ENCODE peak calls at places on chromosomes 7 and 10, in seven cellular contexts. One of them, this sample, is unnamed.

GRCh38 chr10:110774069-110775021 is 97.4 kb upstream of the PDCD4 start:
- DNase-seq in lower lobe of right lung: no peak
- DNase-seq in upper lobe of left lung: no peak
- DNase-seq in heart left ventricle: no peak
- DNase-seq in mesothelial cell of epicardium: no peak
- DNase-seq in uterus: no peak
- DNase-seq in esophagus muscularis mucosa: no peak
- DNase-seq in this sample: no peak

GRCh38 chr10:30384791-30385201 is 35.7 kb upstream of the MTPAP start:
- DNase-seq in mesothelial cell of epicardium: no peak
- DNase-seq in lower lobe of right lung: no peak
- DNase-seq in heart left ventricle: no peak
- DNase-seq in upper lobe of left lung: no peak
- DNase-seq in uterus: no peak
- DNase-seq in esophagus muscularis mucosa: no peak
- DNase-seq in this sample: no peak

GRCh38 chr7:82562716-82563404 is 119.3 kb upstream of the CACNA2D1 start:
- DNase-seq in upper lobe of left lung: no peak
- DNase-seq in uterus: no peak
- DNase-seq in heart left ventricle: no peak
- DNase-seq in lower lobe of right lung: no peak
- DNase-seq in mesothelial cell of epicardium: no peak
- DNase-seq in esophagus muscularis mucosa: no peak
- DNase-seq in this sample: no peak

GRCh38 chr7:43405948-43406347 is 177.0 kb upstream of the STK17A start:
- DNase-seq in esophagus muscularis mucosa: peak
- DNase-seq in lower lobe of right lung: no peak
- DNase-seq in mesothelial cell of epicardium: no peak
- DNase-seq in heart left ventricle: no peak
- DNase-seq in upper lobe of left lung: no peak
- DNase-seq in uterus: no peak
- DNase-seq in this sample: no peak

GRCh38 chr10:119420950-119421875 is 121.3 kb downstream of the RGS10 start:
- DNase-seq in uterus: no peak
- DNase-seq in heart left ventricle: no peak
- DNase-seq in upper lobe of left lung: no peak
- DNase-seq in lower lobe of right lung: no peak
- DNase-seq in mesothelial cell of epicardium: no peak
- DNase-seq in esophagus muscularis mucosa: no peak
- DNase-seq in this sample: no peak

GRCh38 chr7:129298268-129298893 is 73.6 kb downstream of the AHCYL2 start:
- DNase-seq in esophagus muscularis mucosa: no peak
- DNase-seq in uterus: peak
- DNase-seq in mesothelial cell of epicardium: peak
- DNase-seq in lower lobe of right lung: peak
- DNase-seq in upper lobe of left lung: peak
- DNase-seq in heart left ventricle: no peak
- DNase-seq in this sample: peak

GRCh38 chr10:90642136-90642535 is 215.7 kb downstream of the HTR7 start:
- DNase-seq in lower lobe of right lung: no peak
- DNase-seq in heart left ventricle: no peak
- DNase-seq in upper lobe of left lung: no peak
- DNase-seq in uterus: no peak
- DNase-seq in esophagus muscularis mucosa: no peak
- DNase-seq in mesothelial cell of epicardium: no peak
- DNase-seq in this sample: no peak

GRCh38 chr7:158955932-158956804 is 99.8 kb downstream of the DYNC2I1 start:
- DNase-seq in heart left ventricle: no peak
- DNase-seq in mesothelial cell of epicardium: no peak
- DNase-seq in upper lobe of left lung: no peak
- DNase-seq in uterus: no peak
- DNase-seq in esophagus muscularis mucosa: no peak
- DNase-seq in lower lobe of right lung: no peak
- DNase-seq in this sample: no peak

GRCh38 chr10:132066186-132066585 is 440 bp downstream of the JAKMIP3 start:
- DNase-seq in uterus: no peak
- DNase-seq in heart left ventricle: no peak
- DNase-seq in esophagus muscularis mucosa: no peak
- DNase-seq in mesothelial cell of epicardium: peak
- DNase-seq in lower lobe of right lung: no peak
- DNase-seq in upper lobe of left lung: peak
- DNase-seq in this sample: no peak

GRCh38 chr7:99829520-99830160 is 1.8 kb downstream of the CYP3A43 start:
- DNase-seq in lower lobe of right lung: no peak
- DNase-seq in uterus: no peak
- DNase-seq in heart left ventricle: no peak
- DNase-seq in mesothelial cell of epicardium: no peak
- DNase-seq in esophagus muscularis mucosa: peak
- DNase-seq in upper lobe of left lung: no peak
- DNase-seq in this sample: no peak

GRCh38 chr7:97003262-97004236 is 1.8 kb upstream of the DLX6 start:
- DNase-seq in heart left ventricle: no peak
- DNase-seq in uterus: no peak
- DNase-seq in upper lobe of left lung: no peak
- DNase-seq in lower lobe of right lung: no peak
- DNase-seq in esophagus muscularis mucosa: peak
- DNase-seq in mesothelial cell of epicardium: no peak
- DNase-seq in this sample: no peak

DNA sequence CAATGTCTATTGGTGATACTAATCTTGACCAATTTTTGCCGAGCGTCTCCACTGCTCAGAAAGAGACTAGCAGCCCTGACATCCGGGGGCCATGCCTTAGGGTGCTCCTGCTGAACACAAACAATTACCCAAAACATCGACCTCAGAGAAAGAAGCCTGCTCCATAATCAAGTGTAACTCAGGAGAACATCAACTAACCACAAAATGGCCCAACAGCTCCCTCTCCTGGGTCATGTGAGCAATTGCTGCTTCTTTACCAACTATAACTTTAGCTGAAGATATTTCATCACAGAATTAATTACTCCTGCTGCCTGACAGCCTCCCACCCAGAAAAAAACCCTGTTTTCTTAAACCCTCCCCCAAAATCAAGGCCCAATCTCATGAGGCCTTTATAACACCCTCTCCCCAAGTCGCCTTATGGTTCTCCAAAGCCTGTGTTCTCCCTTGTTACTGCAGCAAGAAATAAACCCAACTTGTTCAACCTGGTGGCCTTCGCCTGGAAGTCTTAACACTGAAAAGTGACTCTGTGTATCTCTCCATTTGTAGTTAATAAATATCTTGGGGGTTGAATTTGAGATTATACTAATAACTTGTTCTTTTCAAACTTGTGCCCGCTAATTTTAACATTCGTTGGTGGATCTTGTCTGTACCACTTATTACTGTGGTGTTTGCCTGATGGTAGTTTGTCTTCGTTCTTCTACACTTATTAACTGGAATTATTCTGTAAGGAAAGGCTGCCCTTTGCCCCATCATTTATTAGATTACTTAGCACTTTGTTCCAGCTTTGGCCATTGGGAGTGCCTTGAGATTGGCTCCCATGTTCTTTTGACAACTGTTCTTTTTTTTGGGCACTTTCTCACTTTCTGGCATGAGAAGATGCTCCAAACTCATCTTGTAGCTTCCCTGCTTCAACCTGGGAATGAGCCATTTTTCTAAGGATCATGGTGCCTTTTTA is 21.2 kb upstream of the RAMP3 start:
- DNase-seq in lower lobe of right lung: no peak
- DNase-seq in mesothelial cell of epicardium: peak
- DNase-seq in heart left ventricle: peak
- DNase-seq in esophagus muscularis mucosa: no peak
- DNase-seq in uterus: peak
- DNase-seq in upper lobe of left lung: peak
- DNase-seq in this sample: peak
- TF ChIP-seq CTCF in lower lobe of right lung: peak
- TF ChIP-seq CTCF in mesothelial cell of epicardium: peak
- TF ChIP-seq CTCF in heart left ventricle: peak
- TF ChIP-seq CTCF in esophagus muscularis mucosa: peak
- TF ChIP-seq CTCF in uterus: peak
- TF ChIP-seq CTCF in upper lobe of left lung: peak
- TF ChIP-seq CTCF in this sample: peak

GRCh38 chr10:73168486-73168844 is 546 bp downstream of the FAM149B1 start:
- DNase-seq in upper lobe of left lung: no peak
- DNase-seq in heart left ventricle: no peak
- DNase-seq in lower lobe of right lung: no peak
- DNase-seq in esophagus muscularis mucosa: no peak
- DNase-seq in uterus: no peak
- DNase-seq in mesothelial cell of epicardium: no peak
- DNase-seq in this sample: no peak

GRCh38 chr10:73163096-73163495 is 4.7 kb downstream of the ECD start:
- DNase-seq in mesothelial cell of epicardium: no peak
- DNase-seq in upper lobe of left lung: no peak
- DNase-seq in lower lobe of right lung: no peak
- DNase-seq in uterus: no peak
- DNase-seq in heart left ventricle: no peak
- DNase-seq in esophagus muscularis mucosa: no peak
- DNase-seq in this sample: no peak

GRCh38 chr10:73166972-73167371 is 836 bp downstream of the ECD start:
- DNase-seq in mesothelial cell of epicardium: no peak
- DNase-seq in lower lobe of right lung: no peak
- DNase-seq in heart left ventricle: no peak
- DNase-seq in esophagus muscularis mucosa: no peak
- DNase-seq in uterus: no peak
- DNase-seq in upper lobe of left lung: no peak
- DNase-seq in this sample: no peak

GRCh38 chr10:73169320-73169719 is 1.4 kb downstream of the FAM149B1 start:
- DNase-seq in heart left ventricle: no peak
- DNase-seq in lower lobe of right lung: no peak
- DNase-seq in uterus: no peak
- DNase-seq in esophagus muscularis mucosa: no peak
- DNase-seq in upper lobe of left lung: no peak
- DNase-seq in mesothelial cell of epicardium: no peak
- DNase-seq in this sample: no peak

DNA sequence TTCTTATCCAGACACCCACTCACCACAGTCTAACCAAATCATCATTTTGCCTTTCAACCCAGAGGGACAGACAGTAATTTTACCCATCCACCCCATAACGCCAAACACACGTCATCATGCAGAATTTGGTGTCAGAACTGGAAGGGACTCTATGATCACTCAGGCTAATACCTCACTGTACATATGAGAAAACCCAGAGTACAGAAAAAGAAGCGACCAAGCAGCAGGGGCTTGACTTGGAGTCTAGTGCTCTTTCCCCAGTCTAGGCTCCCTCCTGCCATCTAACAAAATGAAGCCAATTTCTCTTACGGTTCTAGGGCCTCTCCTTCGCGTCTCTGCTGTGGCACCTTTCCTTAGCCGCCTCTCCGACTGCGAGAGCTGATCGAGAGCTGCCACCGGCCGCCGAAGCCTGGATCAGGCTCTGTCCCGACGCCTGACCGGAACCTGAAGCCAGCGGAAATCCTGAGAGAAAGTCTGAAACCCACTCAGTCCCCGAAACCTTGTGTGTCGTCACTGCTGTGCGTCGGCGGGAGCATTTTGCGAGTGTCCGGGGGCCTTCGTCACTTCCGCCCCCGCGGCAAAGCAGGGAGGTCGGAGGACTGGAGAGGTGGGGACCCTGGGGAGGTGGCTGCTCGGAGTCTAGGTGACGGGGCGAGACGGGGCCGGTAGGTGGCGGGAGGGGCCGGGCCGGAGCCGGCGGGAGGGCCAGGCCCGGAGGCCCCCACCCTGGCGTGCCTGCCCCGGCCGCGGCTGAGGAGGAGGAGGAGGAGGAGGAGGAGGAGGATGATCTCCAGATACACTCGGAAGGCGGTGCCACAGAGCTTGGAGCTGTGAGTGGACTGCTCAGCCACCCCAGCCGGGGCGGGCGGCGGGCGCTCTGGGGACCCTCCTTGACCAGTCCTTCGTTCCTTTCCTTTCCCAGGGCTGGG is at the start of the genes ECD and FAM149B1:
- DNase-seq in lower lobe of right lung: peak
- DNase-seq in mesothelial cell of epicardium: peak
- DNase-seq in esophagus muscularis mucosa: peak
- DNase-seq in uterus: peak
- DNase-seq in upper lobe of left lung: peak
- DNase-seq in heart left ventricle: peak
- DNase-seq in this sample: peak
- TF ChIP-seq CTCF in lower lobe of right lung: peak
- TF ChIP-seq CTCF in mesothelial cell of epicardium: no peak
- TF ChIP-seq CTCF in esophagus muscularis mucosa: peak
- TF ChIP-seq CTCF in uterus: peak
- TF ChIP-seq CTCF in upper lobe of left lung: no peak
- TF ChIP-seq CTCF in heart left ventricle: no peak
- TF ChIP-seq CTCF in this sample: peak

GRCh38 chr10:69961168-69961863 is 91.3 kb upstream of the MACROH2A2 start:
- DNase-seq in heart left ventricle: no peak
- DNase-seq in esophagus muscularis mucosa: peak
- DNase-seq in lower lobe of right lung: no peak
- DNase-seq in upper lobe of left lung: no peak
- DNase-seq in uterus: no peak
- DNase-seq in mesothelial cell of epicardium: peak
- DNase-seq in this sample: no peak
- TF ChIP-seq CTCF in heart left ventricle: no peak
- TF ChIP-seq CTCF in esophagus muscularis mucosa: no peak
- TF ChIP-seq CTCF in lower lobe of right lung: peak
- TF ChIP-seq CTCF in upper lobe of left lung: no peak
- TF ChIP-seq CTCF in uterus: no peak
- TF ChIP-seq CTCF in mesothelial cell of epicardium: peak
- TF ChIP-seq CTCF in this sample: no peak

GRCh38 chr10:43105119-43105792 is 28.4 kb downstream of the RET start:
- DNase-seq in uterus: peak
- DNase-seq in esophagus muscularis mucosa: no peak
- DNase-seq in heart left ventricle: peak
- DNase-seq in lower lobe of right lung: peak
- DNase-seq in mesothelial cell of epicardium: peak
- DNase-seq in upper lobe of left lung: peak
- DNase-seq in this sample: peak
- TF ChIP-seq CTCF in uterus: peak
- TF ChIP-seq CTCF in esophagus muscularis mucosa: peak
- TF ChIP-seq CTCF in heart left ventricle: peak
- TF ChIP-seq CTCF in lower lobe of right lung: peak
- TF ChIP-seq CTCF in mesothelial cell of epicardium: peak
- TF ChIP-seq CTCF in upper lobe of left lung: peak
- TF ChIP-seq CTCF in this sample: peak

GRCh38 chr7:31882187-31882586 is 188.0 kb downstream of the PDE1C start:
- DNase-seq in upper lobe of left lung: no peak
- DNase-seq in heart left ventricle: peak
- DNase-seq in uterus: no peak
- DNase-seq in lower lobe of right lung: no peak
- DNase-seq in mesothelial cell of epicardium: no peak
- DNase-seq in esophagus muscularis mucosa: no peak
- DNase-seq in this sample: no peak
- TF ChIP-seq CTCF in upper lobe of left lung: peak
- TF ChIP-seq CTCF in heart left ventricle: no peak
- TF ChIP-seq CTCF in uterus: no peak
- TF ChIP-seq CTCF in lower lobe of right lung: no peak
- TF ChIP-seq CTCF in mesothelial cell of epicardium: no peak
- TF ChIP-seq CTCF in esophagus muscularis mucosa: peak
- TF ChIP-seq CTCF in this sample: no peak